ENCODE peak calls at places on chromosomes 12 and 14, in ten cellular contexts. J is cerebellar nuclear complex, X is T follicular helper cell, K is astrocyte, H is cardiac fibroblast, I is neural progenitor cell, P is fibroblast of lung, R is right lobe of liver, Z is HAP-1, F is AG04450. L is an unnamed sample.

GRCh38 chr12:86137936-86138335 is 118.3 kb downstream of the MGAT4C start:
- DNase-seq in F (no peak), H (peak), J (no peak), Z (no peak), K (peak), X (no peak), P (peak), R (no peak), I (no peak), L (no peak)

GRCh38 chr14:23097786-23098185 is 2.5 kb downstream of the C14orf119 start:
- DNase-seq in K (no peak), F (no peak), I (no peak), H (no peak), J (no peak), P (no peak), X (no peak), R (no peak), Z (no peak), L (no peak)

GRCh38 chr12:92144045-92144630 is 1.5 kb downstream of the BTG1 start:
- DNase-seq in K (peak), Z (peak), H (peak), J (peak), F (peak), X (peak), P (peak), I (peak), R (peak), L (peak)

GRCh38 chr12:47808574-47809380 is 10.9 kb downstream of the HDAC7 start:
- DNase-seq in R (no peak), Z (no peak), I (peak), K (no peak), J (no peak), P (no peak), H (no peak), X (no peak), F (no peak), L (no peak)

GRCh38 chr12:115341442-115341841 is 657.5 kb upstream of the TBX3 start:
- DNase-seq in K (peak), P (peak), R (no peak), X (no peak), H (peak), I (no peak), Z (no peak), J (no peak), F (peak), L (peak)

GRCh38 chr14:95690815-95691214 is 4.6 kb downstream of the TCL1B start:
- DNase-seq in K (no peak), J (no peak), P (no peak), H (no peak), Z (no peak), R (no peak), F (no peak), X (no peak), I (no peak), L (no peak)

GRCh38 chr14:84453541-84453940 is 1076.4 kb upstream of the FLRT2 start:
- DNase-seq in I (no peak), H (peak), K (peak), F (no peak), R (no peak), J (no peak), P (peak), X (no peak), Z (no peak), L (no peak)

GRCh38 chr14:93654599-93654998 is 133.7 kb downstream of the PRIMA1 start:
- DNase-seq in R (no peak), J (no peak), P (no peak), I (no peak), Z (no peak), X (no peak), H (no peak), F (no peak), K (no peak), L (no peak)

GRCh38 chr12:106195638-106196037 is 52.2 kb downstream of the CKAP4 start:
- DNase-seq in R (peak), P (peak), J (no peak), X (no peak), I (no peak), F (no peak), Z (no peak), H (peak), K (peak), L (peak)

GRCh38 chr12:59041241-59042121 is 121.2 kb upstream of the LRIG3 start:
- DNase-seq in Z (no peak), J (no peak), F (peak), X (no peak), I (no peak), P (peak), K (peak), R (no peak), H (peak), L (no peak)

GRCh38 chr12:124456652-124457152 is 110.7 kb downstream of the NCOR2 start:
- DNase-seq in I (no peak), H (no peak), K (no peak), F (no peak), R (no peak), X (no peak), P (no peak), J (no peak), Z (no peak), L (no peak)

GRCh38 chr12:87233636-87234035 is 795.6 kb downstream of the C12orf50 start:
- DNase-seq in Z (no peak), K (peak), I (no peak), H (peak), X (no peak), F (no peak), P (peak), R (no peak), J (no peak), L (no peak)

GRCh38 chr12:128259556-128260070 is 7.4 kb upstream of the TMEM132C start:
- DNase-seq in K (no peak), X (no peak), Z (no peak), J (no peak), P (no peak), R (no peak), H (peak), I (peak), F (no peak), L (no peak)

GRCh38 chr12:59077153-59077930 is 157.0 kb upstream of the LRIG3 start:
- DNase-seq in Z (no peak), K (no peak), R (no peak), F (no peak), H (peak), P (no peak), J (no peak), X (no peak), I (peak), L (no peak)

GRCh38 chr12:1367331-1367730 is 227.1 kb downstream of the FBXL14 start:
- DNase-seq in H (no peak), F (no peak), J (no peak), I (no peak), Z (no peak), X (no peak), R (no peak), K (no peak), P (peak), L (no peak)

GRCh38 chr14:70069186-70069585 is 119.6 kb downstream of the SLC8A3 start:
- DNase-seq in Z (no peak), H (no peak), J (no peak), X (no peak), F (no peak), I (no peak), R (no peak), P (no peak), K (no peak), L (no peak)

GRCh38 chr12:100862600-100863149 is 68.1 kb downstream of the ANO4 start:
- DNase-seq in F (no peak), H (no peak), J (no peak), X (no peak), K (peak), P (no peak), R (no peak), Z (no peak), I (no peak), L (no peak)

GRCh38 chr12:76547526-76547925 is 12.0 kb downstream of the OSBPL8 start:
- DNase-seq in P (peak), R (no peak), H (no peak), J (no peak), K (peak), X (no peak), Z (peak), I (no peak), F (no peak), L (no peak)

GRCh38 chr14:89032086-89032649 is 207.7 kb downstream of the TTC8 start:
- DNase-seq in X (no peak), F (no peak), I (no peak), J (no peak), H (no peak), P (no peak), Z (no peak), K (no peak), R (no peak), L (no peak)

GRCh38 chr12:96198970-96199369 is 4.8 kb downstream of the ELK3 start:
- DNase-seq in R (no peak), K (peak), J (no peak), Z (no peak), F (peak), I (no peak), P (peak), H (peak), X (no peak), L (no peak)

GRCh38 chr12:28975564-28976340 is 173.3 kb upstream of the FAR2 start:
- DNase-seq in X (no peak), Z (peak), I (no peak), P (peak), H (no peak), F (no peak), R (no peak), K (peak), J (no peak), L (no peak)

GRCh38 chr12:63889721-63890509 is 45.4 kb downstream of the SRGAP1 start:
- DNase-seq in H (no peak), J (no peak), X (no peak), I (no peak), F (no peak), P (no peak), R (peak), Z (no peak), K (no peak), L (no peak)

GRCh38 chr14:47976139-47976538 is 300.7 kb upstream of the MDGA2 start:
- DNase-seq in P (no peak), R (no peak), K (no peak), F (no peak), H (no peak), I (no peak), X (no peak), Z (no peak), J (no peak), L (no peak)

GRCh38 chr12:80045594-80045993 is 53.7 kb upstream of the OTOGL start:
- DNase-seq in Z (no peak), P (peak), K (peak), H (peak), R (no peak), J (no peak), F (peak), X (no peak), I (no peak), L (no peak)

GRCh38 chr14:31319701-31320100 is 100.6 kb downstream of the HEATR5A start:
- DNase-seq in K (no peak), F (no peak), Z (no peak), P (no peak), R (no peak), J (no peak), X (no peak), I (no peak), H (no peak), L (no peak)

GRCh38 chr14:102905116-102906108 is 17.1 kb upstream of the AMN start:
- DNase-seq in J (no peak), R (no peak), Z (no peak), H (no peak), I (no peak), X (no peak), F (no peak), P (no peak), K (no peak), L (no peak)

GRCh38 chr12:114192549-114192948 is 213.4 kb downstream of the TBX5 start:
- DNase-seq in F (no peak), H (no peak), I (no peak), J (no peak), R (no peak), Z (no peak), K (no peak), X (no peak), P (no peak), L (no peak)

GRCh38 chr12:90695415-90695814 is 259.6 kb downstream of the CCER1 start:
- DNase-seq in P (no peak), F (no peak), H (peak), J (no peak), Z (no peak), R (no peak), K (no peak), I (no peak), X (no peak), L (no peak)

GRCh38 chr14:56100556-56100955 is 17.7 kb upstream of the PELI2 start:
- DNase-seq in P (peak), J (no peak), R (no peak), F (no peak), K (peak), I (no peak), H (no peak), X (no peak), Z (no peak), L (no peak)

GRCh38 chr14:105889666-105890473 is 363.5 kb downstream of the TMEM121 start:
- DNase-seq in P (no peak), I (no peak), R (peak), Z (no peak), X (no peak), H (no peak), F (no peak), J (no peak), K (no peak), L (no peak)

GRCh38 chr14:23539209-23539866 is 12.2 kb downstream of the ZFHX2 start:
- DNase-seq in Z (peak), H (peak), J (peak), P (no peak), X (no peak), F (no peak), R (no peak), K (no peak), I (peak), L (no peak)

GRCh38 chr14:95727084-95727700 is 13.3 kb upstream of the TCL1A start:
- DNase-seq in X (no peak), H (no peak), F (no peak), Z (no peak), J (no peak), R (no peak), P (no peak), I (no peak), K (no peak), L (no peak)

GRCh38 chr12:62163368-62163767 is 96.8 kb upstream of the USP15 start:
- DNase-seq in P (no peak), H (no peak), Z (no peak), I (no peak), K (no peak), R (no peak), J (no peak), F (no peak), X (no peak), L (no peak)

GRCh38 chr12:62703011-62703380 is 232.0 kb downstream of the PPM1H start:
- DNase-seq in Z (no peak), J (no peak), P (peak), F (no peak), I (no peak), R (no peak), K (peak), H (no peak), X (no peak), L (no peak)

GRCh38 chr14:66444271-66444987 is 41.7 kb upstream of the CCDC196 start:
- DNase-seq in J (no peak), Z (no peak), X (no peak), H (peak), F (no peak), K (no peak), I (no peak), P (no peak), R (no peak), L (peak)

GRCh38 chr14:54659365-54659764 is 92.4 kb downstream of the SAMD4A start:
- DNase-seq in R (no peak), K (no peak), H (no peak), I (no peak), X (no peak), F (no peak), J (no peak), P (no peak), Z (no peak), L (no peak)

GRCh38 chr14:63134801-63135200 is 69.4 kb upstream of the RHOJ start:
- DNase-seq in R (no peak), I (peak), X (no peak), F (no peak), H (peak), K (peak), Z (peak), P (peak), J (no peak), L (no peak)

GRCh38 chr14:21257395-21258193 is 11.6 kb downstream of the HNRNPC start:
- DNase-seq in I (no peak), R (no peak), X (no peak), J (no peak), Z (no peak), K (no peak), F (no peak), H (peak), P (no peak), L (no peak)

GRCh38 chr12:87687362-87687761 is 341.8 kb downstream of the C12orf50 start:
- DNase-seq in K (peak), J (no peak), F (peak), I (no peak), P (peak), H (peak), R (peak), Z (no peak), X (no peak), L (no peak)

L was measured in right atrium auricular region.